ENCODE peak calls at places on chromosomes 3 and 15, in eight cellular contexts. M is thyroid gland, B is esophagus squamous epithelium, A is breast epithelium, F is HepG2, E is spleen, Q is IMR-90, S is prostate gland. Y is an unnamed sample. For H3K36me3, the result is how much of the 10 kb centered on the place peaks cover.

GRCh38 chr3:171948674-171949073 is 90.7 kb upstream of the FNDC3B start:
- DNase-seq in M (no peak), B (no peak), A (no peak), F (no peak), E (no peak), Q (no peak), S (no peak), Y (no peak)

GRCh38 chr3:114650808-114651207 is 357.0 kb downstream of the TIGIT start:
- DNase-seq in M (no peak), B (no peak), A (no peak), F (peak), E (no peak), Q (peak), S (no peak), Y (no peak)

GRCh38 chr3:136929984-136930671 is 27.7 kb upstream of the IL20RB start:
- DNase-seq in M (peak), B (no peak), A (no peak), F (no peak), E (no peak), Q (peak), S (peak), Y (peak)

GRCh38 chr3:29333520-29333919 is 52.6 kb downstream of the RBMS3 start:
- DNase-seq in M (no peak), B (no peak), A (no peak), F (no peak), E (no peak), Q (peak), S (no peak), Y (no peak)

GRCh38 chr3:108377384-108377783 is 81.0 kb downstream of the HHLA2 start:
- DNase-seq in M (no peak), B (no peak), A (no peak), F (no peak), E (no peak), Q (no peak), S (no peak), Y (no peak)

GRCh38 chr3:164458986-164459385 is 619.3 kb downstream of the SI start:
- DNase-seq in M (no peak), B (no peak), A (no peak), F (no peak), E (no peak), Q (no peak), S (no peak), Y (no peak)

GRCh38 chr15:63256433-63256884 is 20.9 kb upstream of the APH1B start:
- DNase-seq in M (no peak), B (no peak), A (no peak), F (peak), E (no peak), Q (peak), S (no peak), Y (no peak)

GRCh38 chr15:85407421-85408269 is 27.2 kb downstream of the AKAP13 start:
- DNase-seq in M (peak), B (no peak), A (no peak), F (peak), E (no peak), Q (peak), S (no peak), Y (peak)

GRCh38 chr3:48678056-48678455 is 7.7 kb downstream of the NCKIPSD start:
- DNase-seq in M (no peak), B (no peak), A (no peak), F (no peak), E (no peak), Q (peak), S (no peak), Y (no peak)

GRCh38 chr15:58165661-58166060 is 27.5 kb downstream of the AQP9 start:
- DNase-seq in M (peak), B (no peak), A (no peak), F (peak), E (no peak), Q (peak), S (peak), Y (peak)

GRCh38 chr3:149898771-149899170 is 71.9 kb downstream of the PFN2 start:
- DNase-seq in M (no peak), B (no peak), A (no peak), F (no peak), E (no peak), Q (peak), S (no peak), Y (no peak)

GRCh38 chr3:54121404-54122045 is 827 bp upstream of the CACNA2D3 start:
- DNase-seq in M (peak), B (no peak), A (no peak), F (no peak), E (no peak), Q (no peak), S (no peak), Y (no peak)

GRCh38 chr3:13241621-13242363 is 168.6 kb upstream of the IQSEC1 start:
- DNase-seq in M (no peak), B (no peak), A (no peak), F (no peak), E (no peak), Q (no peak), S (no peak), Y (no peak)

GRCh38 chr3:47491777-47492176 is 16.0 kb upstream of the SCAP start:
- DNase-seq in M (no peak), B (no peak), A (no peak), F (no peak), E (peak), Q (no peak), S (no peak), Y (no peak)

GRCh38 chr3:148077318-148077923 is 620.3 kb upstream of the AGTR1 start:
- DNase-seq in M (no peak), B (no peak), A (no peak), F (peak), E (no peak), Q (peak), S (no peak), Y (no peak)

GRCh38 chr3:102089182-102089581 is 239.9 kb downstream of the NFKBIZ start:
- DNase-seq in M (no peak), B (no peak), A (no peak), F (no peak), E (no peak), Q (no peak), S (peak), Y (no peak)

GRCh38 chr3:127337911-127338531 is 50.2 kb upstream of the PRR20G start:
- DNase-seq in M (no peak), B (no peak), A (no peak), F (no peak), E (no peak), Q (no peak), S (no peak), Y (no peak)

GRCh38 chr15:27179789-27180188 is 208.8 kb downstream of the GABRG3 start:
- DNase-seq in M (peak), B (no peak), A (no peak), F (no peak), E (no peak), Q (no peak), S (no peak), Y (no peak)

GRCh38 chr15:29968099-29968892 is 114.5 kb upstream of the GOLGA8J start:
- DNase-seq in M (no peak), B (no peak), A (no peak), F (no peak), E (no peak), Q (no peak), S (no peak), Y (peak)

GRCh38 chr3:11071096-11071755 is 78.7 kb downstream of the SLC6A1 start:
- DNase-seq in M (no peak), B (no peak), A (no peak), F (no peak), E (peak), Q (no peak), S (no peak), Y (no peak)

GRCh38 chr3:187197255-187197654 is at the start of gene RTP1:
- DNase-seq in M (no peak), B (no peak), A (no peak), F (no peak), E (no peak), Q (no peak), S (no peak), Y (no peak)

GRCh38 chr3:47803478-47804025 is 614 bp downstream of the DHX30 start:
- DNase-seq in M (no peak), B (no peak), A (no peak), F (no peak), E (no peak), Q (no peak), S (no peak), Y (no peak)

GRCh38 chr3:168094877-168095610 is 680 bp downstream of the GOLIM4 start:
- DNase-seq in M (peak), B (peak), A (peak), F (peak), E (peak), Q (peak), S (peak), Y (peak)

GRCh38 chr3:55721716-55722484 is 234.8 kb upstream of the WNT5A start:
- DNase-seq in M (no peak), B (no peak), A (no peak), F (no peak), E (no peak), Q (peak), S (no peak), Y (peak)

GRCh38 chr3:147773236-147773635 is 364.1 kb downstream of the ZIC1 start:
- DNase-seq in M (no peak), B (no peak), A (no peak), F (no peak), E (no peak), Q (no peak), S (no peak), Y (no peak)

GRCh38 chr3:127639173-127640030 is 10.4 kb downstream of the PODXL2 start:
- DNase-seq in M (no peak), B (no peak), A (no peak), F (no peak), E (no peak), Q (peak), S (no peak), Y (no peak)

GRCh38 chr3:105402287-105402801 is 35.6 kb downstream of the ALCAM start:
- DNase-seq in M (no peak), B (no peak), A (no peak), F (no peak), E (peak), Q (peak), S (no peak), Y (no peak)

GRCh38 chr3:190325923-190326322 is 3.7 kb upstream of the CLDN1 start:
- DNase-seq in M (no peak), B (no peak), A (no peak), F (no peak), E (no peak), Q (peak), S (no peak), Y (no peak)

GRCh38 chr15:65154720-65155119 is 21.1 kb upstream of the PDCD7 start:
- DNase-seq in M (no peak), B (no peak), A (no peak), F (no peak), E (no peak), Q (no peak), S (no peak), Y (no peak)
- H3K36me3 ChIP-seq in M (half or more), B (under half), A (under half), F (under half), E (half or more), Q (under half), S (under half), Y (under half)

DNA sequence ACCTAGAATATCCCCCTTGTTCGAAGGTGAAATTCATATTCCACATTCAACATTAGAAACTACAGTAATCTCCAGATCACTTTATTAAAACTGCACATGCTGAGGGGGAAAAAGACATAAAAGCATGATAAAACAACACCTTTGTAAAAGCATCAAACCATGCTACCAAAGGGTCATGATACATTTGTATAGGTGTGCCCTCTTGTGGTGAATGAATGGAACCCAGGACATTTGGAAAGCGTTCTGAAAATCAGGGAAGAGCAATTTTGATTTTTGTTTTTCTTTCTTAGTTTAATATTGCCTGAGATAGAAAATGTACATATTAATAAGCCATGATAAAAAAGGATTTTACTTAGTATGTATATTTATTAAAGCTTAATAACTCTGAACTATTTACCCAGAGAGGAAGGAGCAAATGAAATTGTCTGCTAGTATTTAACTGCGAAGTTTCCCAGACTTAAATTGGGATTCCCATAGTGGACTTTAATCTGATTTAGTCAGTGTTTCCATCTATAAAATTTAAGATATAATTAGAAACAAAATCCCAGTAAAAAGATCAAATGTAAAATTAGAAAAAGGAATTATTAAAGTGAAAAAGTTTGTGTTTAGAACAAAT is 105.8 kb upstream of the ARL6 start:
- DNase-seq in M (no peak), B (no peak), A (no peak), F (peak), E (no peak), Q (peak), S (no peak), Y (no peak)
- TF ChIP-seq CTCF in M (peak), B (peak), A (peak), F (peak), E (no peak), Q (peak), S (peak), Y (peak)

DNA sequence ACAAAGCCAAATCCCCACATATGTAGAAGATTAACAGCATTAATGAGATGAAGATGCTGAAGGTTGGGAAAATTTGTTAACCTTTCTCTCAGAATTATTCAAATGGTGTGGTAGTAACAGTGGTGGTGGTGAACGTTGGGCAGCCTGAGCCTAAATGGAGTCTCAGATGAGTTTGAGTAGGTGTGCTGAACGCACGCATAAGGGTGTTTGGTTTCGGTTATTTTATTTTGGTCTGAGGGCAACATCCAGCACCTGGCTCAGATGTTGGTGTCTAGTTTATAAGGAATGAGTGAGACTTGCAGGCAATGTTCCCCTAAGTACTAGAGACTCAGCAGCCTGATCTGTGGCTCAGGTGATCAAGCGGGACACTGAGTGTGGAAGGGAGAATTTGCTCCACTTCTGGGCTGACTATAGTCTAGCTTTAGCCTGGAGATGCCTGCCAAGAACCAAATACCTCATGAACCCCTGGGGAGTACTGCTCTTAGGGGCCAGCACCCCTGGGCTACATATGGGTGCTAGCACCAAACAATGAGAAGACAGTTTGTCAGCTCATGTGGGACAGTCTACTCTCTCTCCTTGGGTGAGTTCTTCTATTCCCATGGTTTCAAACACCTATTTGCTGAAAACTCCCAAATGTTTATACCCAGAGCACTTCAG is 39.5 kb upstream of the ATP2C1 start:
- DNase-seq in M (no peak), B (no peak), A (no peak), F (no peak), E (no peak), Q (no peak), S (no peak), Y (no peak)
- TF ChIP-seq POLR2A in M (no peak), B (no peak), A (no peak), F (no peak), E (no peak), Q (no peak), S (no peak), Y (no peak)

GRCh38 chr15:38012894-38013293 is 78.5 kb downstream of the TMCO5A start:
- DNase-seq in M (no peak), B (no peak), A (no peak), F (no peak), E (no peak), Q (no peak), S (no peak), Y (no peak)

GRCh38 chr15:38021259-38021658 is 86.8 kb downstream of the TMCO5A start:
- DNase-seq in M (no peak), B (no peak), A (no peak), F (no peak), E (no peak), Q (no peak), S (no peak), Y (no peak)

GRCh38 chr15:38017721-38018120 is 83.3 kb downstream of the TMCO5A start:
- DNase-seq in M (no peak), B (no peak), A (no peak), F (no peak), E (no peak), Q (no peak), S (no peak), Y (no peak)
- H3K36me3 ChIP-seq in M (under half), B (under half), A (under half), F (under half), E (under half), Q (under half), S (under half), Y (under half)

DNA sequence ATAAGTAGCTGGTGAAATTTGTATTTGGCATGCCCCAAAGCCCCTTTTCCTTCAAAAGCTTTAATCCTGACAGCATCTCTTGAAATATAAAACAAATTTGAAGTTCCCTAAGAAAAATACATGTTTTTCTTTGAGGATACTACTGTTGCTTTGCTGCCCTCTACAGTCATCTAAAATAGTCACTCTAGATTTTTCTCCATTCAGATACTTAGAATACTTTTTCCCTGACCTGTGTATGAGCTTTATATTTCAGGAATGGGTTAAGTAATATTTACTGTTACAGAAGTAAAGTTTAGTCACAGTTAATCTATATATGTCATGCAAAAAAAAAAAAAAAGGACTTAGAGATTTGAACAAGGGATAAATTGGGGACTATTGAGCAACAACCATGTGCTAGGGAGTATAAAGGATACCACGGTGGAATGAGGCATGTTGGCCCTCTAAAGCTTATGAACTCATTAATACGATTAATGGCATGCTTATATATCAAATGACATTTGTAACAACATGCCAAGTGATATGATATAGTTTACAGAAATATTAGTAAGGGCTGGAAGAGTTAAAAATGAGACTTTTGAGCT is 8.8 kb downstream of the NECTIN3 start:
- DNase-seq in M (no peak), B (no peak), A (no peak), F (peak), E (no peak), Q (peak), S (no peak), Y (no peak)
- TF ChIP-seq CTCF in M (no peak), B (peak), A (no peak), F (peak), E (no peak), Q (peak), S (peak), Y (peak)

DNA sequence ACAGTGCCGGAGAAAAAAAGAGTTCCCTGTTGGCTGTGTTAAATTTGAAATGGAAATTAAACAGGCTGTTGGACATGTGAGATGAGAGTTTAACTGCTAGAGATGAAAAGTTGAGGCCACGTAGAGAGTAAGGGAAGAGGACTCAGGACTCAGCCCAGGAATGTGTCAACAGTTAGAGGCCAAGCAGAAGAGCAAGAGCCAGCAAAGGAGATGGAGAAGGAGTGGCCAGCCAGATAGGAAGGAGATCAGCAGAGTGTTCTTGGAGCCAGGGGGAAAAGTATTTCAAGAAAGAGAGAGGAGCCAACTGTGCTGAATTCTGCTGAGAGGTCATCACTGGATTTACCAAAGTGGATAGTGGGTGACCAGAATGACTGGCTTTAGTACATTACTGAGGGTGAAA is 14.4 kb downstream of the OXNAD1 start:
- DNase-seq in M (no peak), B (no peak), A (no peak), F (no peak), E (no peak), Q (no peak), S (no peak), Y (no peak)
- TF ChIP-seq POLR2A in M (no peak), B (no peak), A (no peak), F (no peak), E (no peak), Q (no peak), S (no peak), Y (no peak)

GRCh38 chr15:98927057-98927456 is 80.5 kb downstream of the PGPEP1L start:
- DNase-seq in M (no peak), B (no peak), A (no peak), F (no peak), E (no peak), Q (peak), S (no peak), Y (no peak)
- H3K36me3 ChIP-seq in M (under half), B (under half), A (under half), F (under half), E (under half), Q (half or more), S (under half), Y (under half)

GRCh38 chr3:50373146-50373864 is 14.0 kb upstream of the TMEM115 start:
- DNase-seq in M (no peak), B (no peak), A (no peak), F (no peak), E (no peak), Q (no peak), S (no peak), Y (no peak)
- TF ChIP-seq CTCF in M (no peak), B (no peak), A (no peak), F (no peak), E (no peak), Q (no peak), S (no peak), Y (no peak)